ENCODE peak calls at places on chromosomes 6 and 20, in six cellular contexts. One of them, this sample, is unnamed.

GRCh38 chr20:63176448-63177133 is 39.3 kb downstream of the YTHDF1 start:
- DNase-seq in heart left ventricle: no peak
- DNase-seq in T-helper 2 cell: no peak
- DNase-seq in heart right ventricle: no peak
- DNase-seq in GDM1: no peak
- DNase-seq in hippocampal formation: no peak
- DNase-seq in this sample: no peak

GRCh38 chr6:150006961-150007464 is 18.3 kb downstream of the RAET1L start:
- DNase-seq in heart left ventricle: no peak
- DNase-seq in T-helper 2 cell: peak
- DNase-seq in heart right ventricle: no peak
- DNase-seq in GDM1: no peak
- DNase-seq in hippocampal formation: no peak
- DNase-seq in this sample: no peak

GRCh38 chr6:122482750-122483080 is 11.1 kb upstream of the SERINC1 start:
- DNase-seq in heart left ventricle: no peak
- DNase-seq in T-helper 2 cell: no peak
- DNase-seq in heart right ventricle: no peak
- DNase-seq in GDM1: no peak
- DNase-seq in hippocampal formation: no peak
- DNase-seq in this sample: no peak

GRCh38 chr6:24543683-24544082 is 48.9 kb downstream of the ALDH5A1 start:
- DNase-seq in heart left ventricle: no peak
- DNase-seq in T-helper 2 cell: no peak
- DNase-seq in heart right ventricle: no peak
- DNase-seq in GDM1: no peak
- DNase-seq in hippocampal formation: no peak
- DNase-seq in this sample: no peak

GRCh38 chr6:82704048-82704447 is 340.4 kb downstream of the TPBG start:
- DNase-seq in heart left ventricle: no peak
- DNase-seq in T-helper 2 cell: no peak
- DNase-seq in heart right ventricle: no peak
- DNase-seq in GDM1: no peak
- DNase-seq in hippocampal formation: no peak
- DNase-seq in this sample: no peak

GRCh38 chr6:1767481-1768246 is 157.9 kb downstream of the FOXC1 start:
- DNase-seq in heart left ventricle: peak
- DNase-seq in T-helper 2 cell: no peak
- DNase-seq in heart right ventricle: peak
- DNase-seq in GDM1: no peak
- DNase-seq in hippocampal formation: no peak
- DNase-seq in this sample: no peak

GRCh38 chr6:32177182-32177787 is 920 bp upstream of the RNF5 start:
- DNase-seq in heart left ventricle: no peak
- DNase-seq in T-helper 2 cell: peak
- DNase-seq in heart right ventricle: peak
- DNase-seq in GDM1: peak
- DNase-seq in hippocampal formation: no peak
- DNase-seq in this sample: no peak

GRCh38 chr6:82436740-82437139 is 73.1 kb downstream of the TPBG start:
- DNase-seq in heart left ventricle: no peak
- DNase-seq in T-helper 2 cell: no peak
- DNase-seq in heart right ventricle: no peak
- DNase-seq in GDM1: no peak
- DNase-seq in hippocampal formation: no peak
- DNase-seq in this sample: no peak

GRCh38 chr6:67112120-67112519 is 1405.1 kb upstream of the EYS start:
- DNase-seq in heart left ventricle: no peak
- DNase-seq in T-helper 2 cell: no peak
- DNase-seq in heart right ventricle: no peak
- DNase-seq in GDM1: no peak
- DNase-seq in hippocampal formation: no peak
- DNase-seq in this sample: no peak

GRCh38 chr6:27470023-27470422 is 2.9 kb downstream of the ZNF184 start:
- DNase-seq in heart left ventricle: no peak
- DNase-seq in T-helper 2 cell: no peak
- DNase-seq in heart right ventricle: no peak
- DNase-seq in GDM1: no peak
- DNase-seq in hippocampal formation: no peak
- DNase-seq in this sample: no peak

GRCh38 chr20:41524980-41525613 is 93.1 kb downstream of the CHD6 start:
- DNase-seq in heart left ventricle: peak
- DNase-seq in T-helper 2 cell: no peak
- DNase-seq in heart right ventricle: peak
- DNase-seq in GDM1: no peak
- DNase-seq in hippocampal formation: peak
- DNase-seq in this sample: no peak